ENCODE peak calls at places on chromosome 11, in six cellular contexts. M is BJ, J is cardiac fibroblast, O is choroid plexus epithelial cell, D is progenitor cell of endocrine pancreas, Q is psoas muscle. U is an unnamed sample.
A peak's percentile ranks its signal among the peaks of the same experiment; 100 is the strongest.

GRCh38 chr11:67275606-67276409 is 9.5 kb downstream of the GRK2 start:
- DNase-seq in D (no peak), M (no peak), O (no peak), Q (no peak), J (no peak), U (no peak)

GRCh38 chr11:99325807-99326206 is 305.1 kb downstream of the CNTN5 start:
- DNase-seq in J (peak; percentile 89), Q (no peak), M (no peak), D (no peak), O (peak; percentile 98), U (peak; percentile 92)

GRCh38 chr11:63884191-63884590 is 32.8 kb downstream of the RCOR2 start:
- DNase-seq in O (peak; percentile 44), M (no peak), Q (no peak), J (no peak), D (no peak), U (no peak)

GRCh38 chr11:28123151-28123571 is 15.0 kb downstream of the METTL15 start:
- DNase-seq in M (no peak), O (peak; percentile 75), D (no peak), Q (no peak), J (no peak), U (peak; percentile 61)

GRCh38 chr11:35811783-35812182 is 132.1 kb upstream of the LDLRAD3 start:
- DNase-seq in M (no peak), J (no peak), D (no peak), O (no peak), Q (no peak), U (no peak)

GRCh38 chr11:31806186-31806943 is 4.8 kb downstream of the PAX6 start:
- DNase-seq in M (no peak), J (no peak), D (no peak), Q (no peak), O (no peak), U (no peak)

GRCh38 chr11:122108192-122108799 is 7.7 kb downstream of the BLID start:
- DNase-seq in J (peak; percentile 66), Q (no peak), O (peak; percentile 79), M (no peak), D (no peak), U (peak; percentile 51)

GRCh38 chr11:31655483-31655882 is 145.9 kb downstream of the ELP4 start:
- DNase-seq in D (no peak), M (peak; percentile 50), Q (no peak), J (peak; percentile 18), O (peak; percentile 83), U (peak; percentile 42)

GRCh38 chr11:116697011-116697410 is 75.8 kb downstream of the BUD13 start:
- DNase-seq in M (no peak), Q (no peak), O (no peak), D (no peak), J (no peak), U (no peak)

GRCh38 chr11:73530109-73530508 is 67.8 kb downstream of the FAM168A start:
- DNase-seq in O (peak; percentile 14), M (no peak), J (no peak), Q (no peak), D (no peak), U (no peak)

DNA sequence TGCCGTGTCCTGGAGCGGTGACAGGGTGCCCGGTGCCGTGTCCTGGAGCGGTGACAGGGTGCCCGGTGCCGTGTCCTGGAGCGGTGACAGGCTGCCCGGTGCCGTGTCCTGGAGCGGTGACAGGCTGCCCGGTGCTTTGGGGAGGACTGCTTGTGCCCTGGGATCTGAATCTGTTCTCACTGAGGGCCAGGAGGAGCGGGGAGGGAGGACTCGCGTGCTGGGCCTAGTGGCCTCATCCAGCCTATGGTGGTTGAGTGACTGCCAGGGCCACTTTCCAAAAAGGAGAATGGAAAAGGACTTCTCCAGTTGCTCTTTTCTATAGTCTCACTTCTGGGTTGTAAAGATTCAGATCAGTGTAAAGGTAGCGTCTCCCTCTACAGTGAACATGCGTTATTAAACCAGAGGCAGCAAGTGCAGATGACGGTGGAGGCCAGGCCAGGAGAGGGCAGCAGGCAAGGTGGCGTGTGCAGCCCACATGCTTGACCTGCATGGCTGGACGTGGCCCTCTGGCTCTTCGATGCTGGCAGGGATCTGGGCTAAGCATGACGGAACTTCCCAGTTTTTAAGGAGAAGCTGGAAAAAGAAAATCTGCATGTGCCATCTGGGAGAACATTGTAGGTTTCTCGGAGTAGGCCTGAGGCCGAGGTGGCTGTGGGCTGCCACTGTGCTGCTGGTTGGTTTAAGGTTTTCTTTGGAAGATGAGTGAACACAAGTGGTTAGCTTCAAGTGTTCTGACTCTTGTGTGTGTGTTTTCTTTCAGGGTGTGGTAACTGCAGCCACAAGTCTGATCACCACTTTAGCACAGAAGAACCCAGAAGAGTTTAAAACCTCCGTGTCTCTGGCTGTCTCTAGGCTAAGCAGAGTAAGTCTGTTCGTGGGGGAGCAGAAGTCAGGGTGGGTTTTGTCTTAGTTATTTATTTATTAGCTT is 55.0 kb downstream of the AP2A2 start:
- DNase-seq in O (peak; percentile 14), J (no peak), M (no peak), D (no peak), Q (no peak), U (no peak)
- TF ChIP-seq CTCF in O (peak; percentile 30), J (no peak), M (peak; percentile 25), D (peak; percentile 17), Q (peak; percentile 38), U (no peak)

DNA sequence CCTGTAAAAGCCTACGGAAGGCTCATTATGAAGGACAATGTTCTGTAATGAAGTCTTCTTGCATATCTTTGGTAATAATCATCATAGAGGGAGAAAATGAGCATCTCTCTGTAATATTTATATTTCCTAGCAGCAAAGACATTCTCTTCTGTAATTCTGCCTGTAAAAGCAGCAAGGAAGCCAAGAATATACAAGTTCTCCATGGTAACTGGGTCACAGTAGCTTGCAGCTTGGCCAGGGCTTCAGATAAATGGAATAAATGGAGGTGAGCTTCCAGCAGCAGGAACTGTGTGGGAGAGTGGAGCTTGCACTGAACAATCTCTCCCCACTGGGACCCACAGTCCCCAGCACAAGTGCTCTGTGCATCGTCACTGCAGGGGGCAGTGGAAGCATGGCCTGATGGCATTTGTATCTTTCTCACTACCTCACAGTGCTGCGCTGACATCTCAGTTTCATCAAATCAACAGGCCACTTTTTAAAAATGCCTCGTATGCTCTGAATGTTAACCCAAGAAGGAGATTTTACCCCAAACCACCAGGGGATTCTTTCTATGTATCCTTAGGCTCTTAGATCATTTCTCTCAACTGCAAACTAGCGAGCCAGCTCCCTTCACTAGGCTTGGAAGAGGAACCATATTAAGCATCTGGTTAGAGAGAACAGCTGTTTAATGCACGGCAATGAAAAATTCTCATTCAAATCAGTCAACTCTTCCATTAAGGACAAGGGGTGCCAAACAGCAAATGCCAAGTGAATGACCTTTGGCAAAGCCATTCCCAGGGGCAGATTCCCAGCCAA is 1059.7 kb downstream of the OPCML start:
- DNase-seq in Q (no peak), D (no peak), M (no peak), O (peak; percentile 43), J (peak; percentile 6), U (no peak)
- TF ChIP-seq CTCF in Q (no peak), D (no peak), M (no peak), O (no peak), J (no peak), U (no peak)

GRCh38 chr11:6022954-6023353 is 7.6 kb downstream of the OR56A1 start:
- DNase-seq in M (no peak), D (no peak), O (peak; percentile 58), Q (no peak), J (peak; percentile 73), U (peak; percentile 56)
- TF ChIP-seq CTCF in M (peak; percentile 48), D (peak; percentile 70), O (peak; percentile 47), Q (peak; percentile 46), J (peak; percentile 40), U (peak; percentile 58)

GRCh38 chr11:61892085-61892370 is 683 bp upstream of the FADS3 start:
- DNase-seq in Q (no peak), J (no peak), D (no peak), M (no peak), O (no peak), U (no peak)
- TF ChIP-seq CTCF in Q (no peak), J (no peak), D (no peak), M (no peak), O (peak; percentile 27), U (no peak)

GRCh38 chr11:70747889-70748288 is 349.6 kb downstream of the CTTN start:
- DNase-seq in O (no peak), M (no peak), Q (no peak), J (no peak), D (no peak), U (no peak)
- TF ChIP-seq CTCF in O (no peak), M (no peak), Q (no peak), J (no peak), D (no peak), U (no peak)

GRCh38 chr11:131993291-131993690 is 622.9 kb downstream of the NTM start:
- DNase-seq in D (no peak), Q (no peak), M (no peak), J (no peak), O (peak; percentile 17), U (peak; percentile 33)

GRCh38 chr11:131999955-132000354 is 629.5 kb downstream of the NTM start:
- DNase-seq in O (no peak), D (no peak), M (no peak), Q (no peak), J (no peak), U (no peak)

GRCh38 chr11:131999084-131999483 is 628.7 kb downstream of the NTM start:
- DNase-seq in J (peak; percentile 34), M (no peak), D (no peak), Q (no peak), O (peak; percentile 58), U (peak; percentile 28)

DNA sequence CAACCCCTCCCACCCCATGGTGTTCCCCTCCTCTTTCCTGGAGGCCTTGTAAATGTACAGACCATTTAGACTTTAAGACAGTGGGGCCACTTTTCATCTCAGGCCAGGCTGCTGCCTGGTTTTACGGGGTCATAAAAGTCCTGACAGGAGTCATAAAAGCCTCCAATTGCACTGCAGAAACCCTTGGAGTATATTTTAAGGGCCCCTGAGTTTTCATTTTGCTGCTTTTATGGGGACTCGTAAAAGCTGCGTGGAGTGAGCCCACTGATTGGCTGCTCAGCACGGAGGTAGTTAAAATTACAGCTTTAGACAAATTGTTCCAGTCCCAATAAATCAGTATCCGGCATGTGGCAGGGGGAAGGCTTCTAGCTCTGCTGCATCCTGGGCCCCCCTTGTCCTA is 627.6 kb downstream of the NTM start:
- DNase-seq in J (no peak), M (peak; percentile 55), Q (no peak), O (no peak), D (no peak), U (peak; percentile 78)
- TF ChIP-seq CTCF in J (no peak), M (no peak), Q (no peak), O (no peak), D (no peak), U (no peak)